ENCODE peak calls at places on chromosomes 1 and 21, in six cellular contexts. One of them, this sample, is unnamed.

GRCh38 chr1:67040405-67040804 is 13.5 kb downstream of the SLC35D1 start:
- DNase-seq in H1: no peak
- DNase-seq in HepG2: no peak
- DNase-seq in SK-N-SH: no peak
- DNase-seq in GM12878: no peak
- DNase-seq in K562: no peak
- DNase-seq in this sample: no peak

GRCh38 chr1:32094721-32095521 is 12.9 kb upstream of the KPNA6 start:
- DNase-seq in H1: no peak
- DNase-seq in HepG2: no peak
- DNase-seq in SK-N-SH: no peak
- DNase-seq in GM12878: no peak
- DNase-seq in K562: no peak
- DNase-seq in this sample: no peak

GRCh38 chr1:201266774-201267173 is 16.5 kb upstream of the PKP1 start:
- DNase-seq in H1: peak
- DNase-seq in HepG2: no peak
- DNase-seq in SK-N-SH: no peak
- DNase-seq in GM12878: no peak
- DNase-seq in K562: no peak
- DNase-seq in this sample: no peak

GRCh38 chr1:117569956-117570355 is 35.9 kb upstream of the TENT5C start:
- DNase-seq in H1: no peak
- DNase-seq in HepG2: no peak
- DNase-seq in SK-N-SH: peak
- DNase-seq in GM12878: no peak
- DNase-seq in K562: no peak
- DNase-seq in this sample: no peak

GRCh38 chr1:67537647-67538018 is 107.4 kb upstream of the SERBP1 start:
- DNase-seq in H1: no peak
- DNase-seq in HepG2: no peak
- DNase-seq in SK-N-SH: no peak
- DNase-seq in GM12878: no peak
- DNase-seq in K562: no peak
- DNase-seq in this sample: no peak

GRCh38 chr1:199545780-199546179 is 481.7 kb upstream of the NR5A2 start:
- DNase-seq in H1: no peak
- DNase-seq in HepG2: no peak
- DNase-seq in SK-N-SH: no peak
- DNase-seq in GM12878: no peak
- DNase-seq in K562: no peak
- DNase-seq in this sample: no peak

GRCh38 chr1:25906644-25907300 is 553 bp upstream of the STMN1 start:
- DNase-seq in H1: no peak
- DNase-seq in HepG2: no peak
- DNase-seq in SK-N-SH: peak
- DNase-seq in GM12878: no peak
- DNase-seq in K562: peak
- DNase-seq in this sample: peak

GRCh38 chr1:94544706-94545490 is 3.3 kb upstream of the F3 start:
- DNase-seq in H1: no peak
- DNase-seq in HepG2: no peak
- DNase-seq in SK-N-SH: no peak
- DNase-seq in GM12878: no peak
- DNase-seq in K562: no peak
- DNase-seq in this sample: no peak

GRCh38 chr1:212133319-212133718 is 97.8 kb downstream of the DTL start:
- DNase-seq in H1: no peak
- DNase-seq in HepG2: no peak
- DNase-seq in SK-N-SH: no peak
- DNase-seq in GM12878: no peak
- DNase-seq in K562: no peak
- DNase-seq in this sample: no peak

GRCh38 chr1:168565825-168566224 is 10.6 kb upstream of the XCL1 start:
- DNase-seq in H1: no peak
- DNase-seq in HepG2: no peak
- DNase-seq in SK-N-SH: no peak
- DNase-seq in GM12878: no peak
- DNase-seq in K562: no peak
- DNase-seq in this sample: no peak

GRCh38 chr1:34684246-34684645 is 70.6 kb upstream of the GJB5 start:
- DNase-seq in H1: peak
- DNase-seq in HepG2: no peak
- DNase-seq in SK-N-SH: no peak
- DNase-seq in GM12878: no peak
- DNase-seq in K562: no peak
- DNase-seq in this sample: no peak

GRCh38 chr1:33814166-33814565 is 49.7 kb upstream of the HMGB4 start:
- DNase-seq in H1: no peak
- DNase-seq in HepG2: no peak
- DNase-seq in SK-N-SH: no peak
- DNase-seq in GM12878: no peak
- DNase-seq in K562: no peak
- DNase-seq in this sample: no peak

GRCh38 chr1:200535605-200536004 is 84.9 kb downstream of the KIF14 start:
- DNase-seq in H1: no peak
- DNase-seq in HepG2: peak
- DNase-seq in SK-N-SH: peak
- DNase-seq in GM12878: no peak
- DNase-seq in K562: peak
- DNase-seq in this sample: no peak

GRCh38 chr1:32900956-32901822 is at the start of gene TMEM54:
- DNase-seq in H1: peak
- DNase-seq in HepG2: no peak
- DNase-seq in SK-N-SH: peak
- DNase-seq in GM12878: no peak
- DNase-seq in K562: peak
- DNase-seq in this sample: peak

GRCh38 chr1:61184035-61184713 is 101.8 kb downstream of the NFIA start:
- DNase-seq in H1: no peak
- DNase-seq in HepG2: peak
- DNase-seq in SK-N-SH: peak
- DNase-seq in GM12878: no peak
- DNase-seq in K562: peak
- DNase-seq in this sample: no peak

GRCh38 chr1:64505944-64506658 is 36.2 kb downstream of the CACHD1 start:
- DNase-seq in H1: no peak
- DNase-seq in HepG2: peak
- DNase-seq in SK-N-SH: no peak
- DNase-seq in GM12878: no peak
- DNase-seq in K562: no peak
- DNase-seq in this sample: no peak

GRCh38 chr1:98963359-98963758 is 41.3 kb downstream of the PLPPR5 start:
- DNase-seq in H1: no peak
- DNase-seq in HepG2: no peak
- DNase-seq in SK-N-SH: no peak
- DNase-seq in GM12878: no peak
- DNase-seq in K562: no peak
- DNase-seq in this sample: no peak

GRCh38 chr1:71046891-71047634 is 553 bp downstream of the PTGER3 start:
- DNase-seq in H1: peak
- DNase-seq in HepG2: no peak
- DNase-seq in SK-N-SH: peak
- DNase-seq in GM12878: no peak
- DNase-seq in K562: peak
- DNase-seq in this sample: no peak

GRCh38 chr1:15151871-15152270 is 1.7 kb upstream of the TMEM51 start:
- DNase-seq in H1: no peak
- DNase-seq in HepG2: no peak
- DNase-seq in SK-N-SH: peak
- DNase-seq in GM12878: no peak
- DNase-seq in K562: no peak
- DNase-seq in this sample: no peak

GRCh38 chr1:184805667-184806295 is 51.1 kb upstream of the EDEM3 start:
- DNase-seq in H1: peak
- DNase-seq in HepG2: peak
- DNase-seq in SK-N-SH: peak
- DNase-seq in GM12878: peak
- DNase-seq in K562: peak
- DNase-seq in this sample: peak

GRCh38 chr1:10814312-10814711 is 17.9 kb upstream of the CASZ1 start:
- DNase-seq in H1: no peak
- DNase-seq in HepG2: no peak
- DNase-seq in SK-N-SH: no peak
- DNase-seq in GM12878: no peak
- DNase-seq in K562: no peak
- DNase-seq in this sample: no peak

GRCh38 chr21:39863111-39863510 is 4.1 kb upstream of the PCP4 start:
- DNase-seq in H1: no peak
- DNase-seq in HepG2: no peak
- DNase-seq in SK-N-SH: no peak
- DNase-seq in GM12878: no peak
- DNase-seq in K562: no peak
- DNase-seq in this sample: no peak

GRCh38 chr1:116453906-116454305 is 80.9 kb downstream of the ATP1A1 start:
- DNase-seq in H1: no peak
- DNase-seq in HepG2: no peak
- DNase-seq in SK-N-SH: no peak
- DNase-seq in GM12878: no peak
- DNase-seq in K562: no peak
- DNase-seq in this sample: no peak
- TF ChIP-seq POLR2AphosphoS5 in H1: no peak
- TF ChIP-seq POLR2AphosphoS5 in HepG2: no peak
- TF ChIP-seq POLR2AphosphoS5 in SK-N-SH: no peak
- TF ChIP-seq POLR2AphosphoS5 in GM12878: no peak
- TF ChIP-seq POLR2AphosphoS5 in K562: no peak
- TF ChIP-seq POLR2AphosphoS5 in this sample: no peak

GRCh38 chr21:45016491-45017375 is 57.6 kb upstream of the ADARB1 start:
- DNase-seq in H1: no peak
- DNase-seq in HepG2: no peak
- DNase-seq in SK-N-SH: no peak
- DNase-seq in GM12878: no peak
- DNase-seq in K562: no peak
- DNase-seq in this sample: no peak
- TF ChIP-seq GABPA in H1: no peak
- TF ChIP-seq GABPA in HepG2: no peak
- TF ChIP-seq GABPA in SK-N-SH: no peak
- TF ChIP-seq GABPA in GM12878: no peak
- TF ChIP-seq GABPA in K562: no peak
- TF ChIP-seq GABPA in this sample: no peak

DNA sequence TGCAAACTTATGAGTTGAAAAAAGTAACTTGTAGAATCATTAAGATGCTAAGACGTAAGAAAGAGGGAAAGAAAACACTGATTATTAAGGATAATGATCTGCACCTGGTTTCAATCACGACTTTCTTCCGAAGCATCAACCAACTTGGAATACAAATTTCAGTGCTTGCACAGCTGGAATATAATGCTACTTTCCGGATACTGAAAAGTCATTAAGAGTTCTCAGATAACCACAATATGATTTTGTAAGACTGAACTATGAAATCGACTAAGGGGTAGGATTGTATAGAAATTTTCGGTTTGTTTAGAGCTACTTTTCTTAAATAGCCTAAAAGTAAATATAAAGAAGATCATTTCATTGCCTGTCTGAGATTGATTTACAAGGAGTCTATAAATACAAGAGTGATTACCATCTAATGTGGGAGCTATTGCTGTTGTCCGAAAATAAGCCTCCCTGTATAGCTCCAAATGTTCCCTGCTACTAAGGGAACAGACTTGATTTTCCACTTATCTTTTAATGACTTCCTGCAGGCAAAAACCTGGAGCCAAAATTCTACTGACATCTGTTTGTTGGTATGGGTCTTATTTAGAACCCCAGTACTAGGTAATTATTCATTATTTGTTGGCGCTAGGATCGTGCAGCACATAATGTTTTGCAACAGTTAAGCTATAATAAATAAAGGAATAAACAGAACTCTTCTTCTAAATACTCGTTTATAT is 673.2 kb downstream of the KCNT2 start:
- DNase-seq in H1: no peak
- DNase-seq in HepG2: no peak
- DNase-seq in SK-N-SH: peak
- DNase-seq in GM12878: no peak
- DNase-seq in K562: no peak
- DNase-seq in this sample: no peak
- H3K27ac ChIP-seq in H1: no peak
- H3K27ac ChIP-seq in HepG2: no peak
- H3K27ac ChIP-seq in SK-N-SH: no peak
- H3K27ac ChIP-seq in GM12878: no peak
- H3K27ac ChIP-seq in K562: no peak
- H3K27ac ChIP-seq in this sample: no peak

GRCh38 chr1:230156536-230156935 is 89.5 kb downstream of the GALNT2 start:
- DNase-seq in H1: no peak
- DNase-seq in HepG2: no peak
- DNase-seq in SK-N-SH: no peak
- DNase-seq in GM12878: no peak
- DNase-seq in K562: no peak
- DNase-seq in this sample: no peak
- TF ChIP-seq POLR2AphosphoS5 in H1: no peak
- TF ChIP-seq POLR2AphosphoS5 in HepG2: no peak
- TF ChIP-seq POLR2AphosphoS5 in SK-N-SH: no peak
- TF ChIP-seq POLR2AphosphoS5 in GM12878: no peak
- TF ChIP-seq POLR2AphosphoS5 in K562: no peak
- TF ChIP-seq POLR2AphosphoS5 in this sample: no peak

GRCh38 chr1:150061632-150062101 is 5.9 kb upstream of the VPS45 start:
- DNase-seq in H1: no peak
- DNase-seq in HepG2: no peak
- DNase-seq in SK-N-SH: no peak
- DNase-seq in GM12878: no peak
- DNase-seq in K562: no peak
- DNase-seq in this sample: no peak
- TF ChIP-seq GABPA in H1: no peak
- TF ChIP-seq GABPA in HepG2: no peak
- TF ChIP-seq GABPA in SK-N-SH: no peak
- TF ChIP-seq GABPA in GM12878: no peak
- TF ChIP-seq GABPA in K562: no peak
- TF ChIP-seq GABPA in this sample: no peak

GRCh38 chr1:18957532-18958295 is 1.2 kb upstream of the IFFO2 start:
- DNase-seq in H1: no peak
- DNase-seq in HepG2: peak
- DNase-seq in SK-N-SH: no peak
- DNase-seq in GM12878: no peak
- DNase-seq in K562: no peak
- DNase-seq in this sample: no peak
- H3K27ac ChIP-seq in H1: no peak
- H3K27ac ChIP-seq in HepG2: no peak
- H3K27ac ChIP-seq in SK-N-SH: no peak
- H3K27ac ChIP-seq in GM12878: no peak
- H3K27ac ChIP-seq in K562: no peak
- H3K27ac ChIP-seq in this sample: no peak

This sample was measured in HL-60.